ENCODE peak calls at places on chromosomes 12 and 14, in four cellular contexts. B is fibroblast of lung, S is K562, K is OCI-LY7. R is an unnamed sample.
A peak's percentile ranks its signal among the peaks of the same experiment; 100 is the strongest.

GRCh38 chr14:31059152-31059924 is 33.2 kb upstream of the STRN3 start:
- DNase-seq in B (peak; percentile 94), S (peak; percentile 80), K (no peak), R (peak; percentile 93)

GRCh38 chr12:3332190-3332589 is 158.8 kb upstream of the PRMT8 start:
- DNase-seq in B (peak; percentile 20), S (no peak), K (no peak), R (peak; percentile 13)

GRCh38 chr12:1922985-1923384 is 4.5 kb upstream of the CACNA2D4 start:
- DNase-seq in S (no peak), B (no peak), K (no peak), R (no peak)

GRCh38 chr12:91874086-91874865 is 271.4 kb downstream of the BTG1 start:
- DNase-seq in S (no peak), B (no peak), K (no peak), R (peak; percentile 10)

GRCh38 chr12:13530966-13531365 is 334.4 kb downstream of the EMP1 start:
- DNase-seq in S (no peak), K (no peak), B (no peak), R (no peak)

GRCh38 chr14:26394114-26394855 is 203.5 kb downstream of the NOVA1 start:
- DNase-seq in B (peak; percentile 52), S (no peak), K (no peak), R (peak; percentile 32)

GRCh38 chr12:121484967-121485366 is 85.0 kb downstream of the RNF34 start:
- DNase-seq in S (no peak), B (no peak), K (no peak), R (no peak)

GRCh38 chr12:95763809-95764253 is 26.7 kb downstream of the NTN4 start:
- DNase-seq in S (no peak), B (peak; percentile 80), K (no peak), R (peak; percentile 73)

GRCh38 chr14:101588286-101588975 is 27.1 kb downstream of the DIO3 start:
- DNase-seq in K (no peak), S (no peak), B (no peak), R (no peak)

GRCh38 chr12:118611770-118612169 is 235.4 kb downstream of the SUDS3 start:
- DNase-seq in S (no peak), B (no peak), K (no peak), R (no peak)

GRCh38 chr12:103955811-103956514 is 9.7 kb upstream of the TDG start:
- DNase-seq in K (peak; percentile 40), B (peak; percentile 70), S (no peak), R (peak; percentile 53)

GRCh38 chr12:49336645-49337584 is at the start of gene C1QL4:
- DNase-seq in S (peak; percentile 96), K (peak; percentile 82), B (peak; percentile 46), R (no peak)

GRCh38 chr12:27595231-27595642 is 71.2 kb downstream of the PPFIBP1 start:
- DNase-seq in K (no peak), B (peak; percentile 87), S (no peak), R (peak; percentile 86)

GRCh38 chr14:53108292-53108937 is 44.7 kb downstream of the DDHD1 start:
- DNase-seq in S (no peak), K (peak; percentile 34), B (no peak), R (no peak)

GRCh38 chr14:21723431-21724045 is 49.9 kb upstream of the OR4E1 start:
- DNase-seq in B (no peak), K (peak; percentile 50), S (peak; percentile 14), R (no peak)

GRCh38 chr12:32115404-32116104 is 8.9 kb downstream of the BICD1 start:
- DNase-seq in S (peak; percentile 19), B (peak; percentile 99), K (peak; percentile 35), R (peak; percentile 99)

GRCh38 chr12:117255386-117255785 is 65.1 kb upstream of the FBXO21 start:
- DNase-seq in K (no peak), B (no peak), S (no peak), R (no peak)

GRCh38 chr14:105105158-105105557 is 39.9 kb upstream of the GPR132 start:
- DNase-seq in B (no peak), S (no peak), K (no peak), R (no peak)

GRCh38 chr14:29709490-29709889 is 218.2 kb downstream of the PRKD1 start:
- DNase-seq in K (no peak), S (no peak), B (no peak), R (no peak)

GRCh38 chr12:127445583-127445982 is 821.4 kb upstream of the TMEM132C start:
- DNase-seq in K (no peak), S (no peak), B (peak; percentile 42), R (peak; percentile 36)

GRCh38 chr12:93674386-93674785 is 2.8 kb upstream of the CRADD start:
- DNase-seq in B (no peak), K (no peak), S (no peak), R (no peak)

GRCh38 chr14:83825836-83826235 is 1704.1 kb upstream of the FLRT2 start:
- DNase-seq in K (no peak), B (no peak), S (no peak), R (no peak)

GRCh38 chr14:95523818-95524448 is 7.5 kb upstream of the SYNE3 start:
- DNase-seq in B (no peak), K (peak; percentile 31), S (peak; percentile 48), R (no peak)

GRCh38 chr12:89236237-89236636 is 116.1 kb downstream of the DUSP6 start:
- DNase-seq in B (peak; percentile 69), S (no peak), K (no peak), R (peak; percentile 67)
- H3K4me1 ChIP-seq in B (no peaks in the 10 kb centered on the region), S (no peaks in the 10 kb centered on the region), K (no peaks in the 10 kb centered on the region), R (no peaks in the 10 kb centered on the region)

GRCh38 chr12:105493091-105493615 is 162.7 kb downstream of the C12orf75 start:
- DNase-seq in B (peak; percentile 76), S (no peak), K (no peak), R (peak; percentile 76)
- H3K79me2 ChIP-seq in B (no peaks in the 10 kb centered on the region), S (no peaks in the 10 kb centered on the region), K (no peaks in the 10 kb centered on the region), R (no peaks in the 10 kb centered on the region)

DNA sequence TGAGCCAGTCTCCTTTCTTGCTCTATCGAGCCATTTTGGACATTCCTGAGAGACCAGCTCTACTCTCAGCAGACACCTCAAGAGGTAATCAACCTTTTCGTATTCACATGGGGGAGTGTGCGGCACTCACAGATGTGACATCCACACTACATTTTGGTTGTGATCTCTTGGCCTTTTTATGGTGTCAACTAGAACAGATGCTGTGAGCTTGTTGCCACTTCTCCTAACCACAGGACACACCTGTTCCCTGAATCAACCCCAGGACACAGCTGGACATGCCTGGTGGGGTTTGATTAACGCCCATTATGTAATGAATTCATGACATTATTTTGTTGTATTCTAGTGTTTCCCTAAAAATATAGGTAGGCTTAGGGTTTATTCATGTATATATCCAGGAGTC is 1143.6 kb downstream of the TMEM121 start:
- DNase-seq in K (no peak), S (no peak), B (no peak), R (no peak)
- H3K9me3 ChIP-seq in K (no peaks in the 10 kb centered on the region), S (no peaks in the 10 kb centered on the region), B (no peaks in the 10 kb centered on the region), R (peaks cover 7% of the 10 kb centered on the region)

DNA sequence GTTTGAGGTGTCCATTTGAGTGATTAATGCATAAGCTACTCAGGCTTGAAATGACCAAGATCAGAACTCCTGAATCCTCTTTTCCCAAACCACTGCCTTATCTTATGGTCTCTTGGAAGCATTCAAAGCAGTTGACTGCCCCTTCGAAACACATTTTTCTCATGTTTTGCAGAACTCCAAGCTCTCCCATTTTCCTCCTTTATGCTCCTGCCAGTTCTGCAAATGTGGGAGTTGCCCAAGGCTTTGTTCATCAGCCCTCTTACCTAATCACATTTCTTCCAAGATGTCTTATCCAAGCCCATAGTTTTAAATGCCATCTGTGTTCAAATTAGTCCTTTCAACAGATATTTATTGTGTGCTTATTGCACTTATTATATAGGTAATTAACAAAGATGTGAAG is 1.8 kb upstream of the DNAAF2 start:
- DNase-seq in B (no peak), K (no peak), S (no peak), R (no peak)
- H3K4me1 ChIP-seq in B (peaks cover 3% of the 10 kb centered on the region), K (peaks cover 20% of the 10 kb centered on the region), S (peaks cover 20% of the 10 kb centered on the region), R (peaks cover 11% of the 10 kb centered on the region)

GRCh38 chr12:77253321-77253720 is 188.0 kb upstream of the E2F7 start:
- DNase-seq in B (no peak), K (no peak), S (no peak), R (no peak)
- H3K79me2 ChIP-seq in B (no peaks in the 10 kb centered on the region), K (no peaks in the 10 kb centered on the region), S (no peaks in the 10 kb centered on the region), R (no peaks in the 10 kb centered on the region)

R was measured in astrocyte.